ENCODE peak calls at places on chromosome 6, in eight cellular contexts. A is tibial nerve, P is choroid plexus epithelial cell, W is prostate gland, B is ovary, C is uterus, I is pancreas, G is body of pancreas. N is an unnamed sample.
A peak's percentile ranks its signal among the peaks of the same experiment; 100 is the strongest.

GRCh38 chr6:9825526-9825925 is 589.3 kb downstream of the TFAP2A start:
- DNase-seq in A (no peak), P (no peak), W (no peak), B (no peak), C (no peak), I (no peak), G (no peak), N (no peak)

GRCh38 chr6:104325341-104326172 is 534.2 kb downstream of the HACE1 start:
- DNase-seq in A (no peak), P (peak; percentile 69), W (no peak), B (no peak), C (no peak), I (no peak), G (peak; percentile 31), N (no peak)

GRCh38 chr6:128403618-128404444 is 116.6 kb downstream of the PTPRK start:
- DNase-seq in A (no peak), P (no peak), W (no peak), B (no peak), C (no peak), I (no peak), G (no peak), N (no peak)

GRCh38 chr6:162708971-162709370 is 18.6 kb downstream of the PRKN start:
- DNase-seq in A (no peak), P (no peak), W (no peak), B (no peak), C (no peak), I (no peak), G (no peak), N (no peak)

GRCh38 chr6:127182501-127182900 is 64.0 kb downstream of the RSPO3 start:
- DNase-seq in A (no peak), P (peak; percentile 81), W (no peak), B (no peak), C (no peak), I (no peak), G (no peak), N (no peak)

GRCh38 chr6:134527108-134527787 is 209.3 kb upstream of the SGK1 start:
- DNase-seq in A (no peak), P (no peak), W (no peak), B (no peak), C (no peak), I (no peak), G (no peak), N (no peak)

GRCh38 chr6:72386324-72386723 is 235.5 kb upstream of the KCNQ5 start:
- DNase-seq in A (no peak), P (peak; percentile 55), W (no peak), B (no peak), C (no peak), I (no peak), G (no peak), N (no peak)

GRCh38 chr6:111589366-111589765 is 16.3 kb downstream of the TRAF3IP2 start:
- DNase-seq in A (no peak), P (peak; percentile 58), W (no peak), B (no peak), C (peak; percentile 69), I (no peak), G (no peak), N (no peak)

GRCh38 chr6:165704001-165704748 is 41.1 kb upstream of the PDE10A start:
- DNase-seq in A (no peak), P (peak; percentile 65), W (peak; percentile 19), B (no peak), C (no peak), I (no peak), G (no peak), N (no peak)

GRCh38 chr6:168735268-168735949 is 294.4 kb downstream of the SMOC2 start:
- DNase-seq in A (no peak), P (no peak), W (no peak), B (no peak), C (no peak), I (no peak), G (no peak), N (no peak)

GRCh38 chr6:168739381-168739780 is 298.4 kb downstream of the SMOC2 start:
- DNase-seq in A (no peak), P (no peak), W (no peak), B (no peak), C (no peak), I (no peak), G (no peak), N (no peak)

GRCh38 chr6:168736039-168736438 is 295.1 kb downstream of the SMOC2 start:
- DNase-seq in A (no peak), P (no peak), W (no peak), B (no peak), C (no peak), I (no peak), G (no peak), N (no peak)

GRCh38 chr6:168734523-168734922 is 293.5 kb downstream of the SMOC2 start:
- DNase-seq in A (no peak), P (no peak), W (no peak), B (no peak), C (no peak), I (no peak), G (no peak), N (no peak)

GRCh38 chr6:168737481-168737880 is 296.5 kb downstream of the SMOC2 start:
- DNase-seq in A (no peak), P (no peak), W (no peak), B (no peak), C (no peak), I (no peak), G (no peak), N (no peak)
- TF ChIP-seq CTCF in A (no peak), P (no peak), W (no peak), B (no peak), C (no peak), I (no peak), G (no peak), N (no peak)

GRCh38 chr6:33273129-33273923 is 1.5 kb downstream of the RPS18 start:
- DNase-seq in A (no peak), P (no peak), W (no peak), B (no peak), C (no peak), I (no peak), G (no peak), N (no peak)
- TF ChIP-seq CTCF in A (no peak), P (no peak), W (no peak), B (no peak), C (no peak), I (no peak), G (no peak), N (no peak)

GRCh38 chr6:79201127-79201526 is 33.4 kb downstream of the HMGN3 start:
- DNase-seq in A (no peak), P (no peak), W (no peak), B (no peak), C (no peak), I (no peak), G (no peak), N (no peak)
- TF ChIP-seq CTCF in A (no peak), P (no peak), W (no peak), B (no peak), C (no peak), I (no peak), G (no peak), N (no peak)

GRCh38 chr6:79694623-79695311 is 63.6 kb downstream of the SH3BGRL2 start:
- DNase-seq in A (no peak), P (no peak), W (no peak), B (no peak), C (no peak), I (no peak), G (no peak), N (no peak)
- TF ChIP-seq CTCF in A (no peak), P (peak; percentile 41), W (no peak), B (no peak), C (no peak), I (no peak), G (no peak), N (no peak)

GRCh38 chr6:76697585-76697984 is 625.1 kb upstream of the IMPG1 start:
- DNase-seq in A (no peak), P (peak; percentile 65), W (no peak), B (no peak), C (no peak), I (no peak), G (no peak), N (no peak)
- TF ChIP-seq CTCF in A (no peak), P (peak; percentile 58), W (no peak), B (no peak), C (no peak), I (no peak), G (peak; percentile 17), N (no peak)

GRCh38 chr6:119965900-119966299 is 616.3 kb upstream of the MAN1A1 start:
- DNase-seq in A (no peak), P (no peak), W (no peak), B (no peak), C (no peak), I (no peak), G (no peak), N (no peak)

GRCh38 chr6:119962505-119962904 is 612.9 kb upstream of the MAN1A1 start:
- DNase-seq in A (no peak), P (no peak), W (no peak), B (no peak), C (no peak), I (no peak), G (no peak), N (no peak)

GRCh38 chr6:119966484-119966883 is 616.9 kb upstream of the MAN1A1 start:
- DNase-seq in A (no peak), P (no peak), W (no peak), B (no peak), C (no peak), I (no peak), G (no peak), N (no peak)
- TF ChIP-seq CTCF in A (no peak), P (no peak), W (no peak), B (no peak), C (no peak), I (no peak), G (no peak), N (no peak)

GRCh38 chr6:63267828-63268227 is 52.0 kb downstream of the LGSN start:
- DNase-seq in A (no peak), P (no peak), W (no peak), B (no peak), C (no peak), I (no peak), G (no peak), N (no peak)

GRCh38 chr6:63275953-63276352 is 43.8 kb downstream of the LGSN start:
- DNase-seq in A (no peak), P (no peak), W (no peak), B (no peak), C (no peak), I (no peak), G (no peak), N (no peak)

GRCh38 chr6:63269470-63269869 is 50.3 kb downstream of the LGSN start:
- DNase-seq in A (no peak), P (no peak), W (no peak), B (no peak), C (no peak), I (no peak), G (no peak), N (no peak)

GRCh38 chr6:63268574-63268973 is 51.2 kb downstream of the LGSN start:
- DNase-seq in A (no peak), P (no peak), W (no peak), B (no peak), C (no peak), I (no peak), G (no peak), N (no peak)

GRCh38 chr6:63272397-63272796 is 47.4 kb downstream of the LGSN start:
- DNase-seq in A (no peak), P (peak; percentile 50), W (no peak), B (no peak), C (no peak), I (no peak), G (no peak), N (no peak)
- TF ChIP-seq CTCF in A (no peak), P (peak; percentile 27), W (peak; percentile 38), B (no peak), C (peak; percentile 13), I (peak; percentile 23), G (peak; percentile 42), N (no peak)

GRCh38 chr6:160974304-160974771 is 17.2 kb upstream of the MAP3K4 start:
- DNase-seq in A (peak; percentile 60), P (peak; percentile 93), W (no peak), B (peak; percentile 85), C (peak; percentile 93), I (peak; percentile 23), G (peak; percentile 45), N (peak; percentile 39)
- TF ChIP-seq CTCF in A (no peak), P (no peak), W (no peak), B (no peak), C (no peak), I (no peak), G (no peak), N (no peak)